ENCODE peak calls at places on chromosomes 4 and X, in five cellular contexts. One of them, this sample, is unnamed.

GRCh38 chr4:122673252-122673651 is 52.4 kb upstream of the IL21 start:
- DNase-seq in trophoblast cell: no peak
- DNase-seq in H9: no peak
- DNase-seq in mesenchymal stem cell: peak
- DNase-seq in H1: no peak
- DNase-seq in this sample: no peak

GRCh38 chr4:11914406-11914805 is 485.7 kb upstream of the HS3ST1 start:
- DNase-seq in trophoblast cell: peak
- DNase-seq in H9: peak
- DNase-seq in mesenchymal stem cell: no peak
- DNase-seq in H1: no peak
- DNase-seq in this sample: peak

GRCh38 chr4:146916479-146917076 is 29.1 kb downstream of the TTC29 start:
- DNase-seq in trophoblast cell: peak
- DNase-seq in H9: no peak
- DNase-seq in mesenchymal stem cell: peak
- DNase-seq in H1: no peak
- DNase-seq in this sample: peak

GRCh38 chrX:105229146-105229545 is 8.7 kb upstream of the TEX13A start:
- DNase-seq in trophoblast cell: no peak
- DNase-seq in H9: no peak
- DNase-seq in mesenchymal stem cell: no peak
- DNase-seq in H1: no peak
- DNase-seq in this sample: no peak

GRCh38 chr4:16026155-16026761 is 57.6 kb downstream of the PROM1 start:
- DNase-seq in trophoblast cell: peak
- DNase-seq in H9: no peak
- DNase-seq in mesenchymal stem cell: peak
- DNase-seq in H1: no peak
- DNase-seq in this sample: peak

GRCh38 chr4:25552580-25553271 is 102.9 kb upstream of the SLC34A2 start:
- DNase-seq in trophoblast cell: no peak
- DNase-seq in H9: no peak
- DNase-seq in mesenchymal stem cell: no peak
- DNase-seq in H1: no peak
- DNase-seq in this sample: no peak

GRCh38 chrX:155031657-155032056 is 5.0 kb downstream of the FUNDC2 start:
- DNase-seq in trophoblast cell: no peak
- DNase-seq in H9: no peak
- DNase-seq in mesenchymal stem cell: no peak
- DNase-seq in H1: no peak
- DNase-seq in this sample: no peak

GRCh38 chr4:133045288-133045687 is 103.8 kb upstream of the PCDH10 start:
- DNase-seq in trophoblast cell: no peak
- DNase-seq in H9: no peak
- DNase-seq in mesenchymal stem cell: no peak
- DNase-seq in H1: no peak
- DNase-seq in this sample: no peak

GRCh38 chr4:122588453-122589238 is 32.2 kb downstream of the IL21 start:
- DNase-seq in trophoblast cell: no peak
- DNase-seq in H9: no peak
- DNase-seq in mesenchymal stem cell: peak
- DNase-seq in H1: no peak
- DNase-seq in this sample: no peak

GRCh38 chr4:836781-837301 is 10.9 kb upstream of the CPLX1 start:
- DNase-seq in trophoblast cell: no peak
- DNase-seq in H9: no peak
- DNase-seq in mesenchymal stem cell: no peak
- DNase-seq in H1: no peak
- DNase-seq in this sample: no peak
- H2BK12ac ChIP-seq in trophoblast cell: no peak
- H2BK12ac ChIP-seq in H9: no peak
- H2BK12ac ChIP-seq in mesenchymal stem cell: no peak
- H2BK12ac ChIP-seq in H1: no peak
- H2BK12ac ChIP-seq in this sample: no peak

DNA sequence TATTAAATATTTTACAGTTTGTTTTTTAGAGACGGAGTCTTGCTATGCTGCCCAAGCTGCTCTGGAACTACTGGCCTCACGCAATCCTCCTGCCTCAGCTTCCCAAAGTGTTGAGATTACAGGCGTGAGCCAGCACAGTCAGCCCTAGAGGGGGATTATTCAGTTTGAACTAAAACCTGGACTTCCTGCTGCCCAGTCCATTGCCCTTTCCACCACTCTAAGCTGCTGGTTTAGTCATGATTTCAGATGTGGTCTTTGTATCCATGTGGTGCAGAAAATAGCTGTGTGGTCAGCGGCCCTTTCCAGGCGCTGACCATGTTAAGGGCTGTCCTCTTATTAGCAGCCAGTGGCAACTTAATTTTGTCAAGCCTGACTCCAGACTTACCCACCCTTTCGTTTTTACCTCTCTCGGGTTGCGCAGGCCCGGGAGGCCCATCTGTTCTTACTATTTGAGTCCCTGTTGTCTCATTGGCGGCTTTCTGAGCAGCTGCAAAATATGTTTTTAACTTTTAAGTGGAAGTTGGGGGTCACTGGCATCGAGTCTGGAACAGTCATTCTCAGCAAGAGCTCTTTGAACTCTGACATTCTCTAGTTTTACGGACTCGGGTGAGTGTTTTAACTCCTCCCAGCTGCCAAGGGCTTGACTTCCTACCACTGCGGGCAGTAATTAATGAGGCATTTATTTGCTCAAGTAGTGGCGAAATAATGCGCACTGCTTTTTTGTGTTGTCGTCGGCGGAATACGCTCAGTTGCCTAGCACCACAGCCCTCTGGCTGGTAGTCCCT is 772 bp upstream of the VMA21 start:
- DNase-seq in trophoblast cell: peak
- DNase-seq in H9: no peak
- DNase-seq in mesenchymal stem cell: peak
- DNase-seq in H1: no peak
- DNase-seq in this sample: no peak
- H3K23ac ChIP-seq in trophoblast cell: no peak
- H3K23ac ChIP-seq in H9: no peak
- H3K23ac ChIP-seq in mesenchymal stem cell: no peak
- H3K23ac ChIP-seq in H1: no peak
- H3K23ac ChIP-seq in this sample: no peak

GRCh38 chr4:13306356-13306755 is 177.8 kb downstream of the RAB28 start:
- DNase-seq in trophoblast cell: no peak
- DNase-seq in H9: no peak
- DNase-seq in mesenchymal stem cell: no peak
- DNase-seq in H1: no peak
- DNase-seq in this sample: no peak
- H2BK12ac ChIP-seq in trophoblast cell: no peak
- H2BK12ac ChIP-seq in H9: no peak
- H2BK12ac ChIP-seq in mesenchymal stem cell: no peak
- H2BK12ac ChIP-seq in H1: no peak
- H2BK12ac ChIP-seq in this sample: no peak

GRCh38 chrX:22135171-22135711 is 103.1 kb downstream of the PHEX start:
- DNase-seq in trophoblast cell: no peak
- DNase-seq in H9: no peak
- DNase-seq in mesenchymal stem cell: peak
- DNase-seq in H1: no peak
- DNase-seq in this sample: no peak
- H3K23ac ChIP-seq in trophoblast cell: no peak
- H3K23ac ChIP-seq in H9: no peak
- H3K23ac ChIP-seq in mesenchymal stem cell: no peak
- H3K23ac ChIP-seq in H1: no peak
- H3K23ac ChIP-seq in this sample: no peak

DNA sequence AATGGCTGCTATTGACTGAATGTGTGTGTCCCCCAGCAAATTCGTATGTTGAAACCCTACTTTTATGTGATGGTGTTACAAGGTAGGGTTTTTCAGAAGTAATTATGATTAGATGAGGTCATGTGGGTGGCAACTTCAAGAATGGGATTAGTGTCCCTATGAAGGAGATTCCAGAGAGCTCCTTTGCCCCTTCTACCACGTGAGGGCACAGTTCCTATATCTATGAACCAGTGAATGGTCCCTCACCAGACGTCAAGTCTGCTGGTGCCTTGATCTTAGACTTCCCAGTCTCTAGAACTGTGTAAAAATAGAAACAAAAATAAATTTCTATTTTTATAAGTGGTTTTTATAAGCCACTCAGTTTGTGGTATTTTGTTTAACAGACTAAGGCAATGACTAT is 1137.6 kb upstream of the IGFBP7 start:
- DNase-seq in trophoblast cell: no peak
- DNase-seq in H9: peak
- DNase-seq in mesenchymal stem cell: peak
- DNase-seq in H1: no peak
- DNase-seq in this sample: no peak
- H2BK12ac ChIP-seq in trophoblast cell: no peak
- H2BK12ac ChIP-seq in H9: no peak
- H2BK12ac ChIP-seq in mesenchymal stem cell: no peak
- H2BK12ac ChIP-seq in H1: no peak
- H2BK12ac ChIP-seq in this sample: no peak

DNA sequence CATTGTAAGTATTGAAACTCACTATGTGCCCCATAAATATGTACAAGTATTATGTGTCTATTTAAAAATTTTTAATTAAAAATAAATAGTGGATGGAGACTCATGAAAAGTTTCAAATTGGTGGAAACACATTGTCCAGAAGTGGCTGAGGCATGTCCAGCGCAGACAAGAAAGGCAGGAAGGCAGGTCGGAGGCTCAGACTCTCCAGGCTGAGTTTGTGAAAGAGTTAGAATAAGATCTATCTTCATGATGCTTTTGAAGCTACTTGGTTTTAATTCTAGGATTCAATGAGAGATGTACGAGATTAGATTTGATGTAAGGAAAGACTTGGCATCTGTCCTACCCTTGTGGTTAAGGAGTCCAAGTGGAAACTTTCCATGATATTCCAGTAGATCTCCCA is 19.8 kb downstream of the PNMA6F start:
- DNase-seq in trophoblast cell: no peak
- DNase-seq in H9: no peak
- DNase-seq in mesenchymal stem cell: no peak
- DNase-seq in H1: no peak
- DNase-seq in this sample: no peak
- H3K23ac ChIP-seq in trophoblast cell: no peak
- H3K23ac ChIP-seq in H9: no peak
- H3K23ac ChIP-seq in mesenchymal stem cell: no peak
- H3K23ac ChIP-seq in H1: no peak
- H3K23ac ChIP-seq in this sample: no peak

DNA sequence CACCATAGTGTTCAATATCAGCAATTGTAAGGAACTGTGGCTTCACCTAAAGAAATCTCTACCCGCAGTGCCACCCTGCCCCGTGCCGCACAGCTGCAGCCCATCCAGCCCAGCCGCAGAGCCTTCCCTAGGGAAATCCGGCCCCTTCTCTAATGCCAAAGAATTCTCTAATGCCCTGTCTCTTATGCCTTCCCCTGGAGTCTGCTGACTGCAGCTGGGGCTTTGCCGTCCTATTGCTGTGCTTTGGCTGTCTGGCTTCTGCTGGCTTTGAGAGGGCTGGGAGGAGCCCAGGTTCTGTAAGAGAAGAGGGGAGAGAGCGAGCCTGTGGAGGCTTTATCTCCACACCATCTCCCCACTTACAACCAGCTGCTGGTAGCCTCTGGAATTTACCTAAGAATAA is 85.9 kb upstream of the HELT start:
- DNase-seq in trophoblast cell: peak
- DNase-seq in H9: no peak
- DNase-seq in mesenchymal stem cell: no peak
- DNase-seq in H1: peak
- DNase-seq in this sample: no peak
- H2BK12ac ChIP-seq in trophoblast cell: no peak
- H2BK12ac ChIP-seq in H9: no peak
- H2BK12ac ChIP-seq in mesenchymal stem cell: no peak
- H2BK12ac ChIP-seq in H1: no peak
- H2BK12ac ChIP-seq in this sample: no peak